ENCODE peak calls at places on chromosomes 16 and 17, in ten cellular contexts. X is pancreas, O is IMR-90, A is uterus, W is prostate gland, L is neuronal stem cell, Q is suprapubic skin, G is HCT116, C is tibial nerve, P is mammary epithelial cell. N is an unnamed sample.

GRCh38 chr16:35141303-35141702 is 1681.9 kb downstream of the TP53TG3F start:
- DNase-seq in X (no peak), O (no peak), A (no peak), W (no peak), L (no peak), Q (no peak), G (no peak), C (no peak), P (no peak), N (no peak)

GRCh38 chr17:362721-363120 is 10.1 kb upstream of the RPH3AL start:
- DNase-seq in X (no peak), O (no peak), A (no peak), W (no peak), L (no peak), Q (no peak), G (no peak), C (no peak), P (no peak), N (no peak)

GRCh38 chr16:55081622-55082593 is 151.2 kb downstream of the IRX5 start:
- DNase-seq in X (peak; percentile 71), O (no peak), A (no peak), W (no peak), L (no peak), Q (no peak), G (no peak), C (no peak), P (no peak), N (no peak)

GRCh38 chr17:47879028-47879585 is 16.9 kb upstream of the SP2 start:
- DNase-seq in X (no peak), O (peak; percentile 78), A (no peak), W (no peak), L (no peak), Q (no peak), G (no peak), C (no peak), P (peak; percentile 64), N (no peak)

GRCh38 chr17:68292689-68293040 is 1.4 kb downstream of the ARSG start:
- DNase-seq in X (no peak), O (no peak), A (no peak), W (no peak), L (no peak), Q (no peak), G (no peak), C (no peak), P (no peak), N (no peak)

GRCh38 chr17:15431201-15431600 is 36.2 kb downstream of the CDRT4 start:
- DNase-seq in X (no peak), O (no peak), A (peak; percentile 71), W (no peak), L (no peak), Q (no peak), G (no peak), C (no peak), P (no peak), N (no peak)

GRCh38 chr16:88941933-88942909 is 34.8 kb downstream of the CBFA2T3 start:
- DNase-seq in X (peak; percentile 70), O (no peak), A (no peak), W (no peak), L (peak; percentile 59), Q (no peak), G (peak; percentile 36), C (no peak), P (no peak), N (no peak)

GRCh38 chr16:88730632-88731607 is 24.6 kb downstream of the CTU2 start:
- DNase-seq in X (no peak), O (peak; percentile 59), A (no peak), W (no peak), L (no peak), Q (no peak), G (no peak), C (no peak), P (no peak), N (no peak)

GRCh38 chr17:64683791-64684190 is 21.7 kb upstream of the SMURF2 start:
- DNase-seq in X (no peak), O (peak; percentile 62), A (no peak), W (no peak), L (no peak), Q (no peak), G (no peak), C (no peak), P (no peak), N (no peak)

GRCh38 chr17:33091271-33091670 is 99.6 kb downstream of the SPACA3 start:
- DNase-seq in X (no peak), O (no peak), A (peak; percentile 30), W (no peak), L (no peak), Q (no peak), G (no peak), C (no peak), P (peak; percentile 89), N (no peak)

GRCh38 chr16:23999663-24000062 is 163.9 kb downstream of the PRKCB start:
- DNase-seq in X (no peak), O (no peak), A (no peak), W (no peak), L (no peak), Q (no peak), G (no peak), C (no peak), P (peak; percentile 49), N (no peak)

GRCh38 chr17:76262732-76263344 is 2.3 kb upstream of the UBALD2 start:
- DNase-seq in X (peak; percentile 71), O (no peak), A (no peak), W (peak; percentile 71), L (no peak), Q (peak; percentile 56), G (no peak), C (no peak), P (peak; percentile 44), N (no peak)

GRCh38 chr16:9681556-9681955 is 500.7 kb downstream of the GRIN2A start:
- DNase-seq in X (no peak), O (no peak), A (no peak), W (no peak), L (no peak), Q (no peak), G (no peak), C (no peak), P (no peak), N (no peak)

GRCh38 chr17:61402978-61403845 is 3.6 kb downstream of the TBX2 start:
- DNase-seq in X (no peak), O (peak; percentile 66), A (peak; percentile 15), W (no peak), L (no peak), Q (no peak), G (no peak), C (peak; percentile 3), P (no peak), N (no peak)

GRCh38 chr16:1645914-1646525 is 32.1 kb upstream of the JPT2 start:
- DNase-seq in X (no peak), O (peak; percentile 47), A (no peak), W (peak; percentile 77), L (no peak), Q (no peak), G (no peak), C (no peak), P (peak; percentile 60), N (no peak)

GRCh38 chr17:7295230-7296180 is 1.1 kb upstream of the YBX2 start:
- DNase-seq in X (no peak), O (no peak), A (no peak), W (no peak), L (no peak), Q (no peak), G (no peak), C (no peak), P (no peak), N (no peak)
- H3K4me3 ChIP-seq in X (no peak overlapping the region), O (no peak overlapping the region), A (no peak overlapping the region), W (no peak overlapping the region), L (no peak overlapping the region), Q (peak overlapping the region; percentile 46), G (peak overlapping the region; percentile 33), C (no peak overlapping the region), P (no peak overlapping the region), N (peak overlapping the region; percentile 46)

GRCh38 chr17:77385750-77386501 is 245.2 kb downstream of the SEC14L1 start:
- DNase-seq in X (no peak), O (no peak), A (peak; percentile 55), W (no peak), L (no peak), Q (no peak), G (no peak), C (no peak), P (no peak), N (no peak)
- H3K27ac ChIP-seq in X (no peak overlapping the region), O (peak overlapping the region; percentile 58), A (peak overlapping the region; percentile 48), W (peak overlapping the region; percentile 48), L (peak overlapping the region; percentile 42), Q (peak overlapping the region; percentile 75), G (no peak overlapping the region), C (peak overlapping the region; percentile 64), P (no peak overlapping the region), N (peak overlapping the region; percentile 100)

GRCh38 chr17:81328925-81329278 is 33.8 kb upstream of the SLC38A10 start:
- DNase-seq in X (no peak), O (no peak), A (no peak), W (no peak), L (no peak), Q (no peak), G (no peak), C (no peak), P (peak; percentile 37), N (no peak)
- H3K4me3 ChIP-seq in X (no peak overlapping the region), O (no peak overlapping the region), A (no peak overlapping the region), W (no peak overlapping the region), L (no peak overlapping the region), Q (no peak overlapping the region), G (peak overlapping the region; percentile 55), C (no peak overlapping the region), P (peak overlapping the region; percentile 30), N (no peak overlapping the region)

GRCh38 chr17:72624652-72625051 is 467.8 kb downstream of the SLC39A11 start:
- DNase-seq in X (no peak), O (no peak), A (no peak), W (no peak), L (no peak), Q (no peak), G (no peak), C (no peak), P (no peak), N (no peak)
- H3K27ac ChIP-seq in X (no peak overlapping the region), O (no peak overlapping the region), A (no peak overlapping the region), W (no peak overlapping the region), L (no peak overlapping the region), Q (no peak overlapping the region), G (no peak overlapping the region), C (no peak overlapping the region), P (no peak overlapping the region), N (no peak overlapping the region)

GRCh38 chr17:77318491-77319210 is 177.9 kb downstream of the SEC14L1 start:
- DNase-seq in X (no peak), O (peak; percentile 29), A (no peak), W (no peak), L (no peak), Q (peak; percentile 76), G (no peak), C (no peak), P (peak; percentile 29), N (no peak)

GRCh38 chr17:77320046-77320445 is 179.3 kb downstream of the SEC14L1 start:
- DNase-seq in X (no peak), O (peak; percentile 63), A (peak; percentile 70), W (no peak), L (no peak), Q (peak; percentile 86), G (no peak), C (no peak), P (peak; percentile 50), N (no peak)

GRCh38 chr17:77322284-77322533 is 181.4 kb downstream of the SEC14L1 start:
- DNase-seq in X (no peak), O (no peak), A (no peak), W (no peak), L (no peak), Q (no peak), G (no peak), C (no peak), P (no peak), N (no peak)

GRCh38 chr17:77319211-77320031 is 178.7 kb downstream of the SEC14L1 start:
- DNase-seq in X (no peak), O (peak; percentile 86), A (peak; percentile 88), W (peak; percentile 95), L (no peak), Q (peak; percentile 96), G (peak; percentile 85), C (peak; percentile 85), P (peak; percentile 86), N (peak; percentile 96)

GRCh38 chr17:77320501-77321256 is 179.9 kb downstream of the SEC14L1 start:
- DNase-seq in X (no peak), O (no peak), A (peak; percentile 61), W (no peak), L (no peak), Q (peak; percentile 92), G (no peak), C (no peak), P (peak; percentile 39), N (no peak)
- H3K4me3 ChIP-seq in X (no peak overlapping the region), O (peak overlapping the region; percentile 36), A (peak overlapping the region; percentile 40), W (peak overlapping the region; percentile 37), L (no peak overlapping the region), Q (peak overlapping the region; percentile 61), G (no peak overlapping the region), C (peak overlapping the region; percentile 32), P (peak overlapping the region; percentile 48), N (peak overlapping the region; percentile 58)

N was measured in esophagus muscularis mucosa.